ENCODE peak calls at places on chromosomes 13 and 19, in five cellular contexts. P, V, T, R and L are unnamed samples. For H3K9me3, the result is how much of the 10 kb centered on the place peaks cover.

GRCh38 chr13:96068729-96069128 is 15.5 kb upstream of the UGGT2 start:
- DNase-seq in P (no peak), V (no peak), R (no peak), T (no peak), L (no peak)

GRCh38 chr19:4151623-4152022 is 1.8 kb upstream of the CREB3L3 start:
- DNase-seq in T (no peak), R (no peak), V (no peak), P (no peak), L (no peak)

GRCh38 chr19:10501971-10502523 is 1.1 kb downstream of the KEAP1 start:
- DNase-seq in V (no peak), T (peak), R (peak), P (peak), L (peak)

GRCh38 chr13:64767054-64767453 is 2463.1 kb downstream of the PCDH9 start:
- DNase-seq in T (no peak), P (no peak), V (no peak), R (no peak), L (no peak)

GRCh38 chr19:6743071-6743470 is 3.6 kb downstream of the TRIP10 start:
- DNase-seq in R (peak), P (no peak), V (no peak), T (no peak), L (no peak)

GRCh38 chr19:46634045-46634655 is 1.9 kb downstream of the GNG8 start:
- DNase-seq in P (peak), R (peak), V (peak), T (peak), L (peak)

GRCh38 chr13:19181621-19182485 is at the start of gene TUBA3C:
- DNase-seq in T (no peak), P (no peak), V (no peak), R (no peak), L (no peak)

GRCh38 chr13:39217471-39217870 is 179.2 kb downstream of the NHLRC3 start:
- DNase-seq in P (no peak), V (no peak), T (no peak), R (no peak), L (no peak)

GRCh38 chr13:48775804-48776203 is 122.1 kb downstream of the CYSLTR2 start:
- DNase-seq in V (no peak), T (no peak), R (no peak), P (peak), L (no peak)

GRCh38 chr19:38815059-38816001 is 2.6 kb upstream of the LGALS4 start:
- DNase-seq in T (no peak), V (no peak), P (no peak), R (peak), L (no peak)

GRCh38 chr13:26785845-26786630 is 25.5 kb upstream of the GPR12 start:
- DNase-seq in P (peak), V (no peak), T (peak), R (no peak), L (no peak)

GRCh38 chr13:25901460-25902376 is 150.1 kb downstream of the SHISA2 start:
- DNase-seq in R (no peak), P (peak), V (no peak), T (no peak), L (no peak)

GRCh38 chr19:38736413-38737280 is 7.6 kb downstream of the CAPN12 start:
- DNase-seq in R (peak), T (peak), V (peak), P (peak), L (peak)

GRCh38 chr13:35855531-35856019 is 275.6 kb downstream of the DCLK1 start:
- DNase-seq in V (peak), P (no peak), T (no peak), R (no peak), L (no peak)

GRCh38 chr19:18596752-18597157 is 8.2 kb downstream of the REX1BD start:
- DNase-seq in T (peak), P (peak), V (peak), R (peak), L (no peak)

GRCh38 chr13:111859361-111860105 is 207.4 kb upstream of the SOX1 start:
- DNase-seq in V (no peak), T (no peak), P (no peak), R (no peak), L (no peak)

GRCh38 chr19:10513223-10513622 is 4.0 kb downstream of the S1PR5 start:
- DNase-seq in V (no peak), R (no peak), P (no peak), T (no peak), L (no peak)

GRCh38 chr19:9597027-9597426 is 12.7 kb upstream of the ZNF121 start:
- DNase-seq in V (peak), T (no peak), R (no peak), P (peak), L (no peak)

GRCh38 chr19:43624933-43625332 is 5.5 kb upstream of the ZNF428 start:
- DNase-seq in R (peak), T (peak), V (peak), P (peak), L (peak)

GRCh38 chr13:95349267-95349666 is 48.0 kb upstream of the ABCC4 start:
- DNase-seq in V (no peak), R (no peak), P (peak), T (no peak), L (no peak)

GRCh38 chr13:34750078-34750703 is 191.9 kb upstream of the NBEA start:
- DNase-seq in R (no peak), T (no peak), V (no peak), P (peak), L (no peak)

GRCh38 chr19:28631931-28632330 is 581.0 kb downstream of the UQCRFS1 start:
- DNase-seq in R (no peak), V (no peak), P (no peak), T (no peak), L (no peak)

GRCh38 chr19:49894879-49895565 is 1.7 kb downstream of the IL4I1 start:
- DNase-seq in P (no peak), T (no peak), V (no peak), R (no peak), L (no peak)

GRCh38 chr13:106911020-106911419 is 343.1 kb upstream of the ARGLU1 start:
- DNase-seq in R (no peak), V (no peak), T (no peak), P (no peak), L (no peak)

GRCh38 chr13:38819053-38819452 is 132.2 kb downstream of the FREM2 start:
- DNase-seq in P (peak), T (no peak), V (no peak), R (no peak), L (no peak)

GRCh38 chr13:79837741-79838450 is 356.9 kb downstream of the NDFIP2 start:
- DNase-seq in P (peak), R (no peak), T (no peak), V (no peak), L (no peak)

GRCh38 chr13:41614671-41615519 is 157.5 kb downstream of the RGCC start:
- DNase-seq in R (peak), V (no peak), P (peak), T (no peak), L (no peak)

GRCh38 chr19:18205180-18205915 is 1.5 kb upstream of the RAB3A start:
- DNase-seq in T (peak), V (no peak), P (peak), R (peak), L (peak)

GRCh38 chr19:5143471-5144411 is 174.8 kb downstream of the KDM4B start:
- DNase-seq in R (peak), P (no peak), T (peak), V (no peak), L (no peak)

DNA sequence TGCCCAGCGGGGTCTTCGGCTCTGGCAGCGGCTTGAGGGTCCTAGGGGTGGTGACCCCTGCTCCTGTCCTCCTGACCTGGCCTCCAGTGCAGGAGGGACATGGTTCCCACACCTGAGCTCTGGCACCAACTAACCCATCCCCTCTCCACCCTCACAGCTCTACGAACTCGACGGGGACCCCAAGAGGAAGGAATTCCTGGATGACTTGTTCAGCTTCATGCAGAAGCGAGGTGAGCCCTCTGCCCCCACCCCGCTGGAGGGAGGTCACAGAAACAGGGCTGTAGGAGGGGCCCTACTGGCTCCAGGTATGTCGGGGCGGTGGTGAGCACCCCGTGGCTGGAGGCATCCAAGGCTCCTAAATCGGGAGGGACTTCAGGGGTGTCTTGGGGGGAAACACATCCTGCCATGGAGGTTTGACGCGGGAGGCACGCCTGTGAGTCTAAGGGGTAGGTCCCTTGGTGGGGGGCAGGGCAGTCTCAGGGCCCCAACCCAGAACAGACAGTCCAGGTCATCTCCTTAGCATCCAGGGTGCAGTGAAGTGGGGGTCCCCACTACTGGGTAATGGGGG is 24.1 kb upstream of the WDR18 start:
- DNase-seq in R (peak), V (no peak), P (no peak), T (no peak), L (no peak)
- TF ChIP-seq CTCF in R (no peak), V (no peak), P (no peak), T (no peak), L (no peak)

DNA sequence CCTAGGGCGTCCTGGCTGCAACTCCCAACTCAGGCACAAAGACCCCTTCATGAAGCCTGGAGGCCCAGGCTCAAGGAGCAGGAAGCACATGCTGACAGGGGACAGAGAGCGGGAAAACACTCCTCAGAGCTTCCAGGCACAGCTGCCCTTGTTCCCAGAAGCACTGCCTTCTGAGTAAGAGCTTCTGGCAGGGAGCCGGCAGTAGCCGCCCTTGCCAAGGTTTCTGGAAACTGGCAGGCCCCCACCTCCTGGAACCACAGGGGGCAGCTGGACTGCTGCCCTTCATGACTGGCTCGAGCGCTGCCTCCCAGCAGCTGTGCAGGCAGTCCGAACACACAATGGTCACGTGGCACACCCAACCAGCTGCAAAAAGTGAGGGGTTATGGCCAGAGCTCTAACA is 33.6 kb upstream of the EPHX3 start:
- DNase-seq in P (peak), V (no peak), T (peak), R (peak), L (no peak)
- H3K27ac ChIP-seq in P (peak), V (no peak), T (peak), R (peak), L (no peak)

DNA sequence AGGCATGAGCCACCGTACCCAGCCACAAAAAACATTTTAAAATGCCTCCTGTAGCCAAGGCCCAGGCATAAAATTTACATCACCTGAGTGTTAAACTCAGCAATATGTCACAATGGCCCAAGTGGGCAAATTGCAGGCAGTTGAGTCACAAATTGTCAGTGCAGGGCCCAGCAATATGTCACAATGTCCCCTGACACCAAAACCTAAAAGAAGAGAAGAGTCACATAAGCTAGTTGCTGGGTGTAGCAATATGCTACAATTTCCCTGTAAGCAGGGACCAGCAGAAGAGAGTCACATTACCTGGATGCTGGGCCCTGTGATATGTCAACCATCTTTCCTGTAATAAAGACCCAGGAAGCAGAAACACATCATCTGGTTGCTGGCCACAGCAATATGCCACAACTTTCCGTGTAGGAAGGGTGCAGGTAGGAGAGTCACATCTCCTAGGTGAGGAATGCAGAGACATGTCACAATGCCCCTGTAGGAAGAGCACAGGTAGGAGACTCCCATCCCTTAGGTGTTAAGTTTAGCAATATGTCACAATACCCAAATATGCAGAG is 136.0 kb upstream of the ZNF91 start:
- DNase-seq in P (no peak), T (no peak), R (no peak), V (no peak), L (no peak)
- H3K9me3 ChIP-seq in P (under half), T (under half), R (under half), V (under half), L (under half)

DNA sequence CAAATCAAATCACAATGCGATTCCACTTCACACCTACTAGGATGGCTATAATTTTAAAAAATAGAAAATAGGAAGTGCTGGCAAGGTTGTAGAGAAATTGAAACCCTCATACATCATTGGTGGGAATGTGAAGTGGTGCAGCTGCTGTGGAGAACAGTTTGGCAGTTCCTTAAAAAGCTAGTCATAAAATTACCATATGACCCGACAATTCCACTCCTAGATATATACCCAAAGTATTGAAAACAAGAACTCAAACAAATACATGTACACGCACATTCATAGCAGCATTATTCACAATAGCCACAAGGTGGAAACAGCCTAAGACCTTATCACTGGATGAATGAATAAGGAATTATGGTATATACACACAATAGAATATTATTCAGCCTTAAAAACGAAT is 12.0 kb downstream of the HMGB1 start:
- DNase-seq in R (no peak), P (peak), T (no peak), V (no peak), L (no peak)
- TF ChIP-seq CTCF in R (no peak), P (peak), T (peak), V (peak), L (no peak)

GRCh38 chr13:73433893-73434292 is 375.1 kb downstream of the KLF5 start:
- DNase-seq in V (no peak), P (no peak), R (no peak), T (no peak), L (no peak)

GRCh38 chr13:73429691-73430090 is 370.9 kb downstream of the KLF5 start:
- DNase-seq in R (no peak), V (peak), P (peak), T (no peak), L (no peak)

GRCh38 chr13:73422973-73423372 is 364.2 kb downstream of the KLF5 start:
- DNase-seq in T (no peak), V (no peak), P (no peak), R (no peak), L (no peak)

GRCh38 chr13:73428137-73428536 is 369.3 kb downstream of the KLF5 start:
- DNase-seq in R (no peak), V (peak), T (no peak), P (peak), L (no peak)

DNA sequence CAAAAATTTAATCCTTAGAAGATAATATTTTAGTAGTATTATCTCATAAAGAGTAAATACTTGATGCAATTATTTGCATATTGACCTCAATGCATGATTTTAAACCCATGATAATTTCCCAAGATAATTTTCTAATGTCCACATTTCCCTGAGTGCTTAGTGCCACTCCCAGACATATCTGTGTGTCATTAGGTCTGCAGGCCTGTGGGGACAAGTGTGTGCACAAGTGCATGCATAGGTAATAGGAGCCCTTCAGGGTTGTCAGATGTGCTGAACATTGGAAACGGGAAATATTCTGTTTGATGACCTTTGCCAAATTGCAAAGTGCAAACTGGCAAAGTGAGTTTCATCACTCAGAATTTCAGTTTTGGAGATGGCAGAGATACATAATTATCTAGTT is 369.9 kb downstream of the KLF5 start:
- DNase-seq in P (no peak), V (no peak), T (no peak), R (no peak), L (no peak)
- H3K27ac ChIP-seq in P (no peak), V (peak), T (no peak), R (no peak), L (no peak)

GRCh38 chr13:103517066-103517767 is 451.0 kb upstream of the SLC10A2 start:
- DNase-seq in V (no peak), P (no peak), R (no peak), T (no peak), L (no peak)

GRCh38 chr13:103517768-103518102 is 451.5 kb upstream of the SLC10A2 start:
- DNase-seq in T (no peak), R (no peak), P (no peak), V (no peak), L (no peak)

GRCh38 chr13:103516009-103516795 is 450.0 kb upstream of the SLC10A2 start:
- DNase-seq in T (no peak), V (no peak), P (no peak), R (no peak), L (no peak)

GRCh38 chr13:103515410-103515809 is 449.2 kb upstream of the SLC10A2 start:
- DNase-seq in R (no peak), V (no peak), T (no peak), P (no peak), L (no peak)

GRCh38 chr13:103514188-103514587 is 448.0 kb upstream of the SLC10A2 start:
- DNase-seq in R (no peak), P (no peak), T (no peak), V (no peak), L (no peak)
- H3K9me3 ChIP-seq in R (under half), P (under half), T (under half), V (under half), L (under half)

GRCh38 chr19:41377977-41378707 is 1.8 kb downstream of the TMEM91 start:
- DNase-seq in P (no peak), T (peak), R (no peak), V (no peak), L (no peak)
- TF ChIP-seq CTCF in P (peak), T (no peak), R (no peak), V (no peak), L (no peak)